ENCODE peak calls at places on chromosomes 12 and 14, in ten cellular contexts. One of them, this sample, is unnamed.

GRCh38 chr14:38404100-38404541 is 148.2 kb upstream of the CLEC14A start:
- DNase-seq in tibial artery: no peak
- DNase-seq in non-pigmented ciliary epithelial cell: no peak
- DNase-seq in NCI-H1092: no peak
- DNase-seq in ELR: peak
- DNase-seq in NCI-H1694: no peak
- DNase-seq in mesenchymal stem cell: peak
- DNase-seq in ascending aorta: no peak
- DNase-seq in upper lobe of left lung: no peak
- DNase-seq in kidney epithelial cell: peak
- DNase-seq in this sample: no peak

GRCh38 chr12:93502802-93503623 is 35.7 kb downstream of the MRPL42 start:
- DNase-seq in tibial artery: no peak
- DNase-seq in NCI-H1694: peak
- DNase-seq in ascending aorta: peak
- DNase-seq in kidney epithelial cell: no peak
- DNase-seq in ELR: peak
- DNase-seq in mesenchymal stem cell: peak
- DNase-seq in non-pigmented ciliary epithelial cell: no peak
- DNase-seq in NCI-H1092: no peak
- DNase-seq in upper lobe of left lung: no peak
- DNase-seq in this sample: peak

GRCh38 chr12:27652174-27652763 is 44.0 kb upstream of the REP15 start:
- DNase-seq in tibial artery: no peak
- DNase-seq in mesenchymal stem cell: peak
- DNase-seq in ELR: peak
- DNase-seq in NCI-H1694: peak
- DNase-seq in ascending aorta: no peak
- DNase-seq in NCI-H1092: peak
- DNase-seq in upper lobe of left lung: no peak
- DNase-seq in kidney epithelial cell: peak
- DNase-seq in non-pigmented ciliary epithelial cell: peak
- DNase-seq in this sample: peak

GRCh38 chr12:6840428-6841138 is at the start of gene GNB3:
- DNase-seq in mesenchymal stem cell: no peak
- DNase-seq in ELR: no peak
- DNase-seq in upper lobe of left lung: peak
- DNase-seq in non-pigmented ciliary epithelial cell: no peak
- DNase-seq in NCI-H1092: no peak
- DNase-seq in NCI-H1694: no peak
- DNase-seq in kidney epithelial cell: no peak
- DNase-seq in tibial artery: no peak
- DNase-seq in ascending aorta: no peak
- DNase-seq in this sample: no peak

GRCh38 chr12:6393109-6393508 is 9.1 kb downstream of the LTBR start:
- DNase-seq in upper lobe of left lung: no peak
- DNase-seq in NCI-H1694: no peak
- DNase-seq in NCI-H1092: no peak
- DNase-seq in ELR: no peak
- DNase-seq in tibial artery: no peak
- DNase-seq in mesenchymal stem cell: no peak
- DNase-seq in non-pigmented ciliary epithelial cell: no peak
- DNase-seq in ascending aorta: no peak
- DNase-seq in kidney epithelial cell: no peak
- DNase-seq in this sample: no peak

GRCh38 chr12:12943589-12944260 is 8.2 kb downstream of the GPRC5D start:
- DNase-seq in tibial artery: no peak
- DNase-seq in mesenchymal stem cell: no peak
- DNase-seq in NCI-H1092: no peak
- DNase-seq in NCI-H1694: no peak
- DNase-seq in kidney epithelial cell: no peak
- DNase-seq in ELR: no peak
- DNase-seq in ascending aorta: no peak
- DNase-seq in non-pigmented ciliary epithelial cell: no peak
- DNase-seq in upper lobe of left lung: no peak
- DNase-seq in this sample: no peak

GRCh38 chr14:53002576-53002975 is 51.7 kb upstream of the FERMT2 start:
- DNase-seq in ELR: no peak
- DNase-seq in NCI-H1092: no peak
- DNase-seq in NCI-H1694: no peak
- DNase-seq in upper lobe of left lung: no peak
- DNase-seq in tibial artery: no peak
- DNase-seq in ascending aorta: no peak
- DNase-seq in kidney epithelial cell: no peak
- DNase-seq in mesenchymal stem cell: peak
- DNase-seq in non-pigmented ciliary epithelial cell: no peak
- DNase-seq in this sample: no peak

GRCh38 chr12:120720234-120720968 is 5.2 kb upstream of the ACADS start:
- DNase-seq in upper lobe of left lung: no peak
- DNase-seq in NCI-H1092: no peak
- DNase-seq in non-pigmented ciliary epithelial cell: peak
- DNase-seq in kidney epithelial cell: no peak
- DNase-seq in tibial artery: no peak
- DNase-seq in NCI-H1694: no peak
- DNase-seq in ELR: peak
- DNase-seq in mesenchymal stem cell: peak
- DNase-seq in ascending aorta: no peak
- DNase-seq in this sample: no peak

GRCh38 chr14:29851397-29851796 is 76.2 kb downstream of the PRKD1 start:
- DNase-seq in ELR: no peak
- DNase-seq in upper lobe of left lung: no peak
- DNase-seq in ascending aorta: no peak
- DNase-seq in mesenchymal stem cell: peak
- DNase-seq in non-pigmented ciliary epithelial cell: no peak
- DNase-seq in NCI-H1092: no peak
- DNase-seq in NCI-H1694: no peak
- DNase-seq in tibial artery: no peak
- DNase-seq in kidney epithelial cell: no peak
- DNase-seq in this sample: no peak

GRCh38 chr14:99544971-99545370 is 59.0 kb downstream of the CCDC85C start:
- DNase-seq in upper lobe of left lung: no peak
- DNase-seq in ELR: no peak
- DNase-seq in ascending aorta: no peak
- DNase-seq in NCI-H1694: no peak
- DNase-seq in non-pigmented ciliary epithelial cell: no peak
- DNase-seq in kidney epithelial cell: no peak
- DNase-seq in NCI-H1092: no peak
- DNase-seq in mesenchymal stem cell: no peak
- DNase-seq in tibial artery: no peak
- DNase-seq in this sample: no peak

GRCh38 chr12:118046430-118046829 is 14.5 kb downstream of the WSB2 start:
- DNase-seq in ascending aorta: no peak
- DNase-seq in upper lobe of left lung: no peak
- DNase-seq in NCI-H1694: no peak
- DNase-seq in NCI-H1092: no peak
- DNase-seq in kidney epithelial cell: no peak
- DNase-seq in non-pigmented ciliary epithelial cell: no peak
- DNase-seq in ELR: no peak
- DNase-seq in tibial artery: no peak
- DNase-seq in mesenchymal stem cell: no peak
- DNase-seq in this sample: no peak

GRCh38 chr12:92654929-92655328 is 47.9 kb upstream of the PLEKHG7 start:
- DNase-seq in non-pigmented ciliary epithelial cell: no peak
- DNase-seq in kidney epithelial cell: no peak
- DNase-seq in ascending aorta: no peak
- DNase-seq in mesenchymal stem cell: no peak
- DNase-seq in NCI-H1694: no peak
- DNase-seq in upper lobe of left lung: no peak
- DNase-seq in ELR: no peak
- DNase-seq in tibial artery: no peak
- DNase-seq in NCI-H1092: no peak
- DNase-seq in this sample: no peak

GRCh38 chr14:59249029-59249428 is 60.6 kb downstream of the DAAM1 start:
- DNase-seq in NCI-H1092: no peak
- DNase-seq in upper lobe of left lung: no peak
- DNase-seq in non-pigmented ciliary epithelial cell: no peak
- DNase-seq in ELR: no peak
- DNase-seq in kidney epithelial cell: no peak
- DNase-seq in ascending aorta: no peak
- DNase-seq in NCI-H1694: no peak
- DNase-seq in tibial artery: no peak
- DNase-seq in mesenchymal stem cell: no peak
- DNase-seq in this sample: no peak

GRCh38 chr14:57051633-57052032 is 217.1 kb downstream of the EXOC5 start:
- DNase-seq in upper lobe of left lung: no peak
- DNase-seq in non-pigmented ciliary epithelial cell: no peak
- DNase-seq in tibial artery: no peak
- DNase-seq in NCI-H1694: no peak
- DNase-seq in kidney epithelial cell: no peak
- DNase-seq in NCI-H1092: no peak
- DNase-seq in ELR: no peak
- DNase-seq in ascending aorta: no peak
- DNase-seq in mesenchymal stem cell: no peak
- DNase-seq in this sample: no peak

GRCh38 chr14:28773176-28773575 is 6.6 kb downstream of the FOXG1 start:
- DNase-seq in mesenchymal stem cell: no peak
- DNase-seq in NCI-H1092: no peak
- DNase-seq in NCI-H1694: no peak
- DNase-seq in non-pigmented ciliary epithelial cell: no peak
- DNase-seq in upper lobe of left lung: no peak
- DNase-seq in kidney epithelial cell: no peak
- DNase-seq in tibial artery: no peak
- DNase-seq in ELR: no peak
- DNase-seq in ascending aorta: no peak
- DNase-seq in this sample: no peak

GRCh38 chr14:54570651-54571415 is 3.9 kb downstream of the SAMD4A start:
- DNase-seq in kidney epithelial cell: no peak
- DNase-seq in non-pigmented ciliary epithelial cell: peak
- DNase-seq in upper lobe of left lung: no peak
- DNase-seq in ELR: peak
- DNase-seq in mesenchymal stem cell: peak
- DNase-seq in tibial artery: no peak
- DNase-seq in NCI-H1092: no peak
- DNase-seq in ascending aorta: no peak
- DNase-seq in NCI-H1694: no peak
- DNase-seq in this sample: no peak

GRCh38 chr14:67820428-67820881 is 876 bp downstream of the RAD51B start:
- DNase-seq in tibial artery: no peak
- DNase-seq in mesenchymal stem cell: peak
- DNase-seq in NCI-H1092: no peak
- DNase-seq in ELR: peak
- DNase-seq in non-pigmented ciliary epithelial cell: no peak
- DNase-seq in ascending aorta: no peak
- DNase-seq in NCI-H1694: no peak
- DNase-seq in upper lobe of left lung: no peak
- DNase-seq in kidney epithelial cell: no peak
- DNase-seq in this sample: no peak

GRCh38 chr14:68947802-68948201 is 31.3 kb downstream of the ACTN1 start:
- DNase-seq in non-pigmented ciliary epithelial cell: no peak
- DNase-seq in kidney epithelial cell: no peak
- DNase-seq in NCI-H1694: no peak
- DNase-seq in mesenchymal stem cell: peak
- DNase-seq in NCI-H1092: no peak
- DNase-seq in ascending aorta: peak
- DNase-seq in ELR: no peak
- DNase-seq in tibial artery: peak
- DNase-seq in upper lobe of left lung: no peak
- DNase-seq in this sample: no peak

GRCh38 chr12:104456950-104457745 is 400 bp downstream of the CHST11 start:
- DNase-seq in kidney epithelial cell: no peak
- DNase-seq in non-pigmented ciliary epithelial cell: peak
- DNase-seq in NCI-H1694: peak
- DNase-seq in NCI-H1092: peak
- DNase-seq in upper lobe of left lung: no peak
- DNase-seq in ELR: peak
- DNase-seq in tibial artery: peak
- DNase-seq in mesenchymal stem cell: peak
- DNase-seq in ascending aorta: peak
- DNase-seq in this sample: peak

GRCh38 chr12:43180242-43180641 is 371.8 kb downstream of the ADAMTS20 start:
- DNase-seq in upper lobe of left lung: no peak
- DNase-seq in mesenchymal stem cell: no peak
- DNase-seq in kidney epithelial cell: no peak
- DNase-seq in tibial artery: no peak
- DNase-seq in non-pigmented ciliary epithelial cell: no peak
- DNase-seq in ascending aorta: no peak
- DNase-seq in ELR: no peak
- DNase-seq in NCI-H1092: no peak
- DNase-seq in NCI-H1694: no peak
- DNase-seq in this sample: no peak

This sample was measured in NT2/D1.